ENCODE peak calls at places on chromosome 12, in four cellular contexts. One of them, this sample, is unnamed. For H3F3A, the result is how much of the 10 kb centered on the place peaks cover.

GRCh38 chr12:53174881-53175491 is 5.5 kb upstream of the ZNF740 start:
- DNase-seq in GM23338: peak
- DNase-seq in GM23248: peak
- DNase-seq in PC-3: peak
- DNase-seq in this sample: peak

GRCh38 chr12:106645074-106645421 is 62.2 kb downstream of the RFX4 start:
- DNase-seq in GM23248: no peak
- DNase-seq in PC-3: peak
- DNase-seq in GM23338: no peak
- DNase-seq in this sample: no peak

GRCh38 chr12:2641209-2641608 is 153.6 kb upstream of the FKBP4 start:
- DNase-seq in PC-3: peak
- DNase-seq in GM23248: peak
- DNase-seq in GM23338: peak
- DNase-seq in this sample: peak

GRCh38 chr12:132386926-132387497 is 57.6 kb upstream of the GALNT9 start:
- DNase-seq in GM23338: no peak
- DNase-seq in PC-3: no peak
- DNase-seq in GM23248: no peak
- DNase-seq in this sample: no peak

GRCh38 chr12:13049816-13050215 is 5.6 kb downstream of the FAM234B start:
- DNase-seq in GM23338: peak
- DNase-seq in PC-3: no peak
- DNase-seq in GM23248: peak
- DNase-seq in this sample: no peak

GRCh38 chr12:28202374-28203130 is 12.3 kb downstream of the CCDC91 start:
- DNase-seq in GM23338: no peak
- DNase-seq in GM23248: no peak
- DNase-seq in PC-3: peak
- DNase-seq in this sample: no peak

GRCh38 chr12:107600596-107601144 is 84.9 kb upstream of the PWP1 start:
- DNase-seq in GM23338: no peak
- DNase-seq in PC-3: no peak
- DNase-seq in GM23248: no peak
- DNase-seq in this sample: no peak

GRCh38 chr12:64797156-64797555 is 27.3 kb upstream of the TBC1D30 start:
- DNase-seq in GM23338: no peak
- DNase-seq in GM23248: no peak
- DNase-seq in PC-3: peak
- DNase-seq in this sample: no peak

GRCh38 chr12:67650127-67650495 is 1.6 kb downstream of the DYRK2 start:
- DNase-seq in PC-3: no peak
- DNase-seq in GM23248: no peak
- DNase-seq in GM23338: no peak
- DNase-seq in this sample: no peak

GRCh38 chr12:24600996-24601395 is 347.9 kb downstream of the BCAT1 start:
- DNase-seq in GM23338: no peak
- DNase-seq in GM23248: peak
- DNase-seq in PC-3: peak
- DNase-seq in this sample: no peak

GRCh38 chr12:53499261-53500118 is at the start of gene MAP3K12:
- DNase-seq in GM23338: peak
- DNase-seq in PC-3: peak
- DNase-seq in GM23248: peak
- DNase-seq in this sample: peak

GRCh38 chr12:75976113-75976512 is 55.5 kb downstream of the PHLDA1 start:
- DNase-seq in GM23338: no peak
- DNase-seq in GM23248: no peak
- DNase-seq in PC-3: no peak
- DNase-seq in this sample: no peak
- H3F3A ChIP-seq in GM23338: under half
- H3F3A ChIP-seq in GM23248: under half
- H3F3A ChIP-seq in PC-3: under half
- H3F3A ChIP-seq in this sample: under half

GRCh38 chr12:111766608-111767361 is at the start of gene ALDH2:
- DNase-seq in GM23338: peak
- DNase-seq in PC-3: no peak
- DNase-seq in GM23248: peak
- DNase-seq in this sample: no peak
- H3K4me3 ChIP-seq in GM23338: peak
- H3K4me3 ChIP-seq in PC-3: peak
- H3K4me3 ChIP-seq in GM23248: peak
- H3K4me3 ChIP-seq in this sample: peak

GRCh38 chr12:113088037-113088436 is 31.5 kb downstream of the DTX1 start:
- DNase-seq in GM23248: no peak
- DNase-seq in GM23338: no peak
- DNase-seq in PC-3: no peak
- DNase-seq in this sample: no peak

GRCh38 chr12:113088971-113089756 is 32.6 kb downstream of the DTX1 start:
- DNase-seq in PC-3: no peak
- DNase-seq in GM23248: no peak
- DNase-seq in GM23338: no peak
- DNase-seq in this sample: no peak

GRCh38 chr12:113091506-113091905 is 35.0 kb downstream of the DTX1 start:
- DNase-seq in GM23248: no peak
- DNase-seq in GM23338: no peak
- DNase-seq in PC-3: no peak
- DNase-seq in this sample: no peak

GRCh38 chr12:113090740-113091139 is 34.2 kb downstream of the DTX1 start:
- DNase-seq in GM23338: no peak
- DNase-seq in PC-3: no peak
- DNase-seq in GM23248: no peak
- DNase-seq in this sample: no peak

DNA sequence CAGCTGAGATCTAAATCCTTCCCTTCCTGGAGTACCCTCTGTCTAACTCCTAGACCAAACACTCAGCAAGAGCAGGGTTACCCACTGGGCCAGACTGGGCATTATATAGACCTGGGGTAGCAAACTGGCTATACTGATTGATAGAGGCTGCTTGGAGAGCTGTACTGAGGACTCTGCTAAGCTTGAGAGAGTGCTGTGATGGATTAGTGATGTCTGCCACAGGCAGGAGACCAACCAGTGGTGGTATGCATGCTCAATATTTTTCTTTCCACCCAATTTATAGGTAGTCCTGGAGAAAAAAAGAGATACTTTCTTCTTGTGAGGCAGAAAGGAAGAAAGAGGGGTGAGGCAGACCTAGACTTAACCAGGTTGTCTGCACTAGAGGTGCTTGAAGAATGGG is 33.3 kb downstream of the DTX1 start:
- DNase-seq in GM23248: no peak
- DNase-seq in GM23338: no peak
- DNase-seq in PC-3: no peak
- DNase-seq in this sample: no peak
- H3F3A ChIP-seq in GM23248: under half
- H3F3A ChIP-seq in GM23338: under half
- H3F3A ChIP-seq in PC-3: under half
- H3F3A ChIP-seq in this sample: under half

GRCh38 chr12:66190519-66191406 is 1.7 kb downstream of the IRAK3 start:
- DNase-seq in GM23248: peak
- DNase-seq in GM23338: no peak
- DNase-seq in PC-3: peak
- DNase-seq in this sample: no peak
- H3K4me3 ChIP-seq in GM23248: peak
- H3K4me3 ChIP-seq in GM23338: no peak
- H3K4me3 ChIP-seq in PC-3: no peak
- H3K4me3 ChIP-seq in this sample: no peak

GRCh38 chr12:49491823-49492222 is 47.0 kb upstream of the KCNH3 start:
- DNase-seq in PC-3: no peak
- DNase-seq in GM23248: no peak
- DNase-seq in GM23338: no peak
- DNase-seq in this sample: no peak
- H3F3A ChIP-seq in PC-3: under half
- H3F3A ChIP-seq in GM23248: under half
- H3F3A ChIP-seq in GM23338: under half
- H3F3A ChIP-seq in this sample: under half